ENCODE peak calls at places on chromosomes 12 and 14, in nine cellular contexts. One of them, this sample, is unnamed.

GRCh38 chr14:56474419-56475022 is 105.1 kb upstream of the TMEM260 start:
- DNase-seq in body of pancreas: no peak
- DNase-seq in T47D: peak
- DNase-seq in astrocyte of the cerebellum: peak
- DNase-seq in psoas muscle: no peak
- DNase-seq in activated T-helper 1 cell treated with anti-CD3 and anti-CD28 coated beads, Interleukin-2, amount 50 U/mL, for 16 hours: no peak
- DNase-seq in fibroblast of villous mesenchyme: peak
- DNase-seq in activated CD4-positive, alpha-beta memory T cell treated with anti-CD3 and anti-CD28 coated beads for 36 hours: no peak
- DNase-seq in fibroblast of the aortic adventitia: peak
- DNase-seq in this sample: no peak

GRCh38 chr12:103969391-103969790 is 3.7 kb downstream of the TDG start:
- DNase-seq in body of pancreas: no peak
- DNase-seq in activated CD4-positive, alpha-beta memory T cell treated with anti-CD3 and anti-CD28 coated beads for 36 hours: no peak
- DNase-seq in fibroblast of villous mesenchyme: no peak
- DNase-seq in psoas muscle: no peak
- DNase-seq in astrocyte of the cerebellum: no peak
- DNase-seq in T47D: no peak
- DNase-seq in fibroblast of the aortic adventitia: peak
- DNase-seq in activated T-helper 1 cell treated with anti-CD3 and anti-CD28 coated beads, Interleukin-2, amount 50 U/mL, for 16 hours: no peak
- DNase-seq in this sample: no peak

GRCh38 chr14:102018251-102018650 is 53.9 kb downstream of the DYNC1H1 start:
- DNase-seq in T47D: no peak
- DNase-seq in astrocyte of the cerebellum: no peak
- DNase-seq in activated CD4-positive, alpha-beta memory T cell treated with anti-CD3 and anti-CD28 coated beads for 36 hours: no peak
- DNase-seq in psoas muscle: no peak
- DNase-seq in body of pancreas: no peak
- DNase-seq in fibroblast of villous mesenchyme: no peak
- DNase-seq in activated T-helper 1 cell treated with anti-CD3 and anti-CD28 coated beads, Interleukin-2, amount 50 U/mL, for 16 hours: no peak
- DNase-seq in fibroblast of the aortic adventitia: no peak
- DNase-seq in this sample: no peak

GRCh38 chr14:83529531-83529930 is 1995.9 kb upstream of the SEL1L start:
- DNase-seq in activated T-helper 1 cell treated with anti-CD3 and anti-CD28 coated beads, Interleukin-2, amount 50 U/mL, for 16 hours: no peak
- DNase-seq in psoas muscle: no peak
- DNase-seq in fibroblast of villous mesenchyme: no peak
- DNase-seq in fibroblast of the aortic adventitia: no peak
- DNase-seq in activated CD4-positive, alpha-beta memory T cell treated with anti-CD3 and anti-CD28 coated beads for 36 hours: no peak
- DNase-seq in astrocyte of the cerebellum: no peak
- DNase-seq in body of pancreas: no peak
- DNase-seq in T47D: no peak
- DNase-seq in this sample: no peak

GRCh38 chr14:36852853-36853634 is 191.4 kb downstream of the PAX9 start:
- DNase-seq in activated CD4-positive, alpha-beta memory T cell treated with anti-CD3 and anti-CD28 coated beads for 36 hours: no peak
- DNase-seq in activated T-helper 1 cell treated with anti-CD3 and anti-CD28 coated beads, Interleukin-2, amount 50 U/mL, for 16 hours: no peak
- DNase-seq in fibroblast of villous mesenchyme: peak
- DNase-seq in body of pancreas: peak
- DNase-seq in psoas muscle: peak
- DNase-seq in T47D: no peak
- DNase-seq in fibroblast of the aortic adventitia: peak
- DNase-seq in astrocyte of the cerebellum: no peak
- DNase-seq in this sample: no peak

GRCh38 chr12:67394600-67394999 is 125.4 kb downstream of the CAND1 start:
- DNase-seq in astrocyte of the cerebellum: peak
- DNase-seq in T47D: peak
- DNase-seq in psoas muscle: peak
- DNase-seq in activated CD4-positive, alpha-beta memory T cell treated with anti-CD3 and anti-CD28 coated beads for 36 hours: no peak
- DNase-seq in fibroblast of the aortic adventitia: peak
- DNase-seq in body of pancreas: peak
- DNase-seq in activated T-helper 1 cell treated with anti-CD3 and anti-CD28 coated beads, Interleukin-2, amount 50 U/mL, for 16 hours: no peak
- DNase-seq in fibroblast of villous mesenchyme: peak
- DNase-seq in this sample: peak

GRCh38 chr12:121025442-121026226 is 9.3 kb upstream of the C12orf43 start:
- DNase-seq in T47D: no peak
- DNase-seq in fibroblast of the aortic adventitia: no peak
- DNase-seq in fibroblast of villous mesenchyme: no peak
- DNase-seq in body of pancreas: no peak
- DNase-seq in activated CD4-positive, alpha-beta memory T cell treated with anti-CD3 and anti-CD28 coated beads for 36 hours: no peak
- DNase-seq in astrocyte of the cerebellum: no peak
- DNase-seq in activated T-helper 1 cell treated with anti-CD3 and anti-CD28 coated beads, Interleukin-2, amount 50 U/mL, for 16 hours: no peak
- DNase-seq in psoas muscle: no peak
- DNase-seq in this sample: no peak

GRCh38 chr12:7787574-7788315 is 1.5 kb upstream of the NANOG start:
- DNase-seq in astrocyte of the cerebellum: no peak
- DNase-seq in T47D: no peak
- DNase-seq in activated CD4-positive, alpha-beta memory T cell treated with anti-CD3 and anti-CD28 coated beads for 36 hours: no peak
- DNase-seq in fibroblast of villous mesenchyme: no peak
- DNase-seq in psoas muscle: no peak
- DNase-seq in body of pancreas: peak
- DNase-seq in fibroblast of the aortic adventitia: peak
- DNase-seq in activated T-helper 1 cell treated with anti-CD3 and anti-CD28 coated beads, Interleukin-2, amount 50 U/mL, for 16 hours: no peak
- DNase-seq in this sample: no peak

GRCh38 chr12:2250797-2251196 is 198.0 kb downstream of the CACNA1C start:
- DNase-seq in body of pancreas: no peak
- DNase-seq in T47D: no peak
- DNase-seq in astrocyte of the cerebellum: no peak
- DNase-seq in fibroblast of the aortic adventitia: no peak
- DNase-seq in activated T-helper 1 cell treated with anti-CD3 and anti-CD28 coated beads, Interleukin-2, amount 50 U/mL, for 16 hours: no peak
- DNase-seq in psoas muscle: no peak
- DNase-seq in fibroblast of villous mesenchyme: peak
- DNase-seq in activated CD4-positive, alpha-beta memory T cell treated with anti-CD3 and anti-CD28 coated beads for 36 hours: no peak
- DNase-seq in this sample: no peak

GRCh38 chr14:77406718-77407117 is 16.6 kb downstream of the NOXRED1 start:
- DNase-seq in psoas muscle: no peak
- DNase-seq in astrocyte of the cerebellum: no peak
- DNase-seq in fibroblast of the aortic adventitia: peak
- DNase-seq in fibroblast of villous mesenchyme: peak
- DNase-seq in activated T-helper 1 cell treated with anti-CD3 and anti-CD28 coated beads, Interleukin-2, amount 50 U/mL, for 16 hours: no peak
- DNase-seq in T47D: no peak
- DNase-seq in body of pancreas: no peak
- DNase-seq in activated CD4-positive, alpha-beta memory T cell treated with anti-CD3 and anti-CD28 coated beads for 36 hours: no peak
- DNase-seq in this sample: no peak

GRCh38 chr12:89140141-89140540 is 212.2 kb downstream of the DUSP6 start:
- DNase-seq in fibroblast of villous mesenchyme: peak
- DNase-seq in activated T-helper 1 cell treated with anti-CD3 and anti-CD28 coated beads, Interleukin-2, amount 50 U/mL, for 16 hours: no peak
- DNase-seq in T47D: no peak
- DNase-seq in psoas muscle: no peak
- DNase-seq in activated CD4-positive, alpha-beta memory T cell treated with anti-CD3 and anti-CD28 coated beads for 36 hours: no peak
- DNase-seq in body of pancreas: no peak
- DNase-seq in fibroblast of the aortic adventitia: no peak
- DNase-seq in astrocyte of the cerebellum: no peak
- DNase-seq in this sample: no peak

GRCh38 chr14:70239802-70240201 is 51.1 kb upstream of the SLC8A3 start:
- DNase-seq in astrocyte of the cerebellum: no peak
- DNase-seq in activated CD4-positive, alpha-beta memory T cell treated with anti-CD3 and anti-CD28 coated beads for 36 hours: no peak
- DNase-seq in activated T-helper 1 cell treated with anti-CD3 and anti-CD28 coated beads, Interleukin-2, amount 50 U/mL, for 16 hours: no peak
- DNase-seq in fibroblast of villous mesenchyme: no peak
- DNase-seq in psoas muscle: no peak
- DNase-seq in fibroblast of the aortic adventitia: no peak
- DNase-seq in T47D: no peak
- DNase-seq in body of pancreas: no peak
- DNase-seq in this sample: no peak

GRCh38 chr12:91361864-91362263 is 179.2 kb upstream of the DCN start:
- DNase-seq in body of pancreas: no peak
- DNase-seq in activated CD4-positive, alpha-beta memory T cell treated with anti-CD3 and anti-CD28 coated beads for 36 hours: no peak
- DNase-seq in fibroblast of the aortic adventitia: peak
- DNase-seq in activated T-helper 1 cell treated with anti-CD3 and anti-CD28 coated beads, Interleukin-2, amount 50 U/mL, for 16 hours: no peak
- DNase-seq in T47D: peak
- DNase-seq in psoas muscle: no peak
- DNase-seq in astrocyte of the cerebellum: peak
- DNase-seq in fibroblast of villous mesenchyme: peak
- DNase-seq in this sample: no peak

GRCh38 chr14:106491851-106492250 is 965.5 kb downstream of the TMEM121 start:
- DNase-seq in activated T-helper 1 cell treated with anti-CD3 and anti-CD28 coated beads, Interleukin-2, amount 50 U/mL, for 16 hours: no peak
- DNase-seq in astrocyte of the cerebellum: no peak
- DNase-seq in psoas muscle: no peak
- DNase-seq in fibroblast of villous mesenchyme: peak
- DNase-seq in fibroblast of the aortic adventitia: no peak
- DNase-seq in activated CD4-positive, alpha-beta memory T cell treated with anti-CD3 and anti-CD28 coated beads for 36 hours: peak
- DNase-seq in body of pancreas: no peak
- DNase-seq in T47D: peak
- DNase-seq in this sample: no peak

GRCh38 chr14:92678766-92679165 is 69.7 kb downstream of the LGMN start:
- DNase-seq in fibroblast of villous mesenchyme: no peak
- DNase-seq in T47D: no peak
- DNase-seq in body of pancreas: no peak
- DNase-seq in fibroblast of the aortic adventitia: no peak
- DNase-seq in astrocyte of the cerebellum: no peak
- DNase-seq in activated T-helper 1 cell treated with anti-CD3 and anti-CD28 coated beads, Interleukin-2, amount 50 U/mL, for 16 hours: no peak
- DNase-seq in activated CD4-positive, alpha-beta memory T cell treated with anti-CD3 and anti-CD28 coated beads for 36 hours: no peak
- DNase-seq in psoas muscle: no peak
- DNase-seq in this sample: no peak

GRCh38 chr12:14238224-14238792 is 127.2 kb upstream of the ATF7IP start:
- DNase-seq in body of pancreas: no peak
- DNase-seq in astrocyte of the cerebellum: peak
- DNase-seq in activated CD4-positive, alpha-beta memory T cell treated with anti-CD3 and anti-CD28 coated beads for 36 hours: no peak
- DNase-seq in psoas muscle: no peak
- DNase-seq in T47D: no peak
- DNase-seq in activated T-helper 1 cell treated with anti-CD3 and anti-CD28 coated beads, Interleukin-2, amount 50 U/mL, for 16 hours: no peak
- DNase-seq in fibroblast of villous mesenchyme: peak
- DNase-seq in fibroblast of the aortic adventitia: peak
- DNase-seq in this sample: no peak

GRCh38 chr14:90897022-90897421 is 80.8 kb upstream of the TTC7B start:
- DNase-seq in fibroblast of the aortic adventitia: no peak
- DNase-seq in fibroblast of villous mesenchyme: no peak
- DNase-seq in activated T-helper 1 cell treated with anti-CD3 and anti-CD28 coated beads, Interleukin-2, amount 50 U/mL, for 16 hours: no peak
- DNase-seq in activated CD4-positive, alpha-beta memory T cell treated with anti-CD3 and anti-CD28 coated beads for 36 hours: no peak
- DNase-seq in body of pancreas: no peak
- DNase-seq in T47D: no peak
- DNase-seq in psoas muscle: no peak
- DNase-seq in astrocyte of the cerebellum: no peak
- DNase-seq in this sample: no peak

GRCh38 chr14:44962573-44963528 is 861 bp downstream of the TOGARAM1 start:
- DNase-seq in astrocyte of the cerebellum: peak
- DNase-seq in activated T-helper 1 cell treated with anti-CD3 and anti-CD28 coated beads, Interleukin-2, amount 50 U/mL, for 16 hours: peak
- DNase-seq in fibroblast of the aortic adventitia: peak
- DNase-seq in T47D: no peak
- DNase-seq in body of pancreas: peak
- DNase-seq in fibroblast of villous mesenchyme: peak
- DNase-seq in activated CD4-positive, alpha-beta memory T cell treated with anti-CD3 and anti-CD28 coated beads for 36 hours: peak
- DNase-seq in psoas muscle: peak
- DNase-seq in this sample: peak

GRCh38 chr12:3712209-3712992 is 40.5 kb downstream of the CRACR2A start:
- DNase-seq in fibroblast of the aortic adventitia: no peak
- DNase-seq in psoas muscle: no peak
- DNase-seq in activated T-helper 1 cell treated with anti-CD3 and anti-CD28 coated beads, Interleukin-2, amount 50 U/mL, for 16 hours: no peak
- DNase-seq in T47D: no peak
- DNase-seq in activated CD4-positive, alpha-beta memory T cell treated with anti-CD3 and anti-CD28 coated beads for 36 hours: no peak
- DNase-seq in fibroblast of villous mesenchyme: no peak
- DNase-seq in astrocyte of the cerebellum: no peak
- DNase-seq in body of pancreas: no peak
- DNase-seq in this sample: no peak

GRCh38 chr14:99586054-99586760 is 17.8 kb downstream of the CCDC85C start:
- DNase-seq in T47D: no peak
- DNase-seq in astrocyte of the cerebellum: no peak
- DNase-seq in fibroblast of the aortic adventitia: no peak
- DNase-seq in body of pancreas: no peak
- DNase-seq in fibroblast of villous mesenchyme: no peak
- DNase-seq in activated T-helper 1 cell treated with anti-CD3 and anti-CD28 coated beads, Interleukin-2, amount 50 U/mL, for 16 hours: no peak
- DNase-seq in psoas muscle: no peak
- DNase-seq in activated CD4-positive, alpha-beta memory T cell treated with anti-CD3 and anti-CD28 coated beads for 36 hours: no peak
- DNase-seq in this sample: no peak

GRCh38 chr12:53939141-53940108 is 794 bp downstream of the HOXC13 start:
- DNase-seq in activated CD4-positive, alpha-beta memory T cell treated with anti-CD3 and anti-CD28 coated beads for 36 hours: no peak
- DNase-seq in T47D: peak
- DNase-seq in fibroblast of villous mesenchyme: peak
- DNase-seq in fibroblast of the aortic adventitia: peak
- DNase-seq in psoas muscle: no peak
- DNase-seq in body of pancreas: peak
- DNase-seq in activated T-helper 1 cell treated with anti-CD3 and anti-CD28 coated beads, Interleukin-2, amount 50 U/mL, for 16 hours: no peak
- DNase-seq in astrocyte of the cerebellum: no peak
- DNase-seq in this sample: no peak

GRCh38 chr12:32476446-32476845 is 77.1 kb downstream of the FGD4 start:
- DNase-seq in psoas muscle: no peak
- DNase-seq in fibroblast of villous mesenchyme: no peak
- DNase-seq in T47D: peak
- DNase-seq in astrocyte of the cerebellum: no peak
- DNase-seq in fibroblast of the aortic adventitia: no peak
- DNase-seq in body of pancreas: no peak
- DNase-seq in activated T-helper 1 cell treated with anti-CD3 and anti-CD28 coated beads, Interleukin-2, amount 50 U/mL, for 16 hours: no peak
- DNase-seq in activated CD4-positive, alpha-beta memory T cell treated with anti-CD3 and anti-CD28 coated beads for 36 hours: no peak
- DNase-seq in this sample: no peak